ENCODE peak calls at places on chromosomes 2 and 18, in seven cellular contexts. D is GM12878, G is GM12891, W is HepG2, U is SK-N-SH, I is K562, R is H1. L is an unnamed sample.

GRCh38 chr18:23572012-23572411 is 14.3 kb downstream of the NPC1 start:
- DNase-seq in R (no peak), D (no peak), G (no peak), U (no peak), I (no peak), W (peak), L (no peak)

GRCh38 chr2:203648273-203648672 is 58.2 kb upstream of the CD28 start:
- DNase-seq in D (no peak), W (peak), R (no peak), I (no peak), G (no peak), U (no peak), L (no peak)

GRCh38 chr18:4276983-4277585 is 178.0 kb downstream of the DLGAP1 start:
- DNase-seq in R (no peak), U (no peak), W (no peak), I (no peak), D (no peak), G (no peak), L (no peak)

GRCh38 chr2:46315103-46315890 is 18.1 kb downstream of the EPAS1 start:
- DNase-seq in I (peak), G (no peak), R (no peak), D (no peak), W (peak), U (peak), L (no peak)

GRCh38 chr2:19250906-19251305 is 107.5 kb downstream of the OSR1 start:
- DNase-seq in R (no peak), U (no peak), G (no peak), I (no peak), W (no peak), D (no peak), L (no peak)

GRCh38 chr2:28363676-28364075 is 29.0 kb upstream of the FOSL2 start:
- DNase-seq in W (no peak), G (no peak), I (no peak), R (no peak), D (no peak), U (no peak), L (no peak)

GRCh38 chr18:9658111-9658641 is 43.8 kb upstream of the PPP4R1 start:
- DNase-seq in R (no peak), W (no peak), I (no peak), D (no peak), U (no peak), G (no peak), L (no peak)

GRCh38 chr2:212147921-212148513 is 390.6 kb downstream of the ERBB4 start:
- DNase-seq in W (peak), G (no peak), R (no peak), D (no peak), I (no peak), U (no peak), L (no peak)

GRCh38 chr2:113324684-113325160 is 46.0 kb upstream of the PAX8 start:
- DNase-seq in D (no peak), G (peak), W (no peak), U (peak), I (peak), R (peak), L (peak)

GRCh38 chr2:69054431-69054830 is 41.5 kb downstream of the ANTXR1 start:
- DNase-seq in U (no peak), I (no peak), W (no peak), R (no peak), D (peak), G (peak), L (no peak)

GRCh38 chr2:85811850-85812735 is 58.3 kb downstream of the ATOH8 start:
- DNase-seq in W (no peak), G (no peak), D (no peak), I (no peak), R (no peak), U (no peak), L (no peak)

GRCh38 chr2:3294066-3294465 is 83.6 kb downstream of the EIPR1 start:
- DNase-seq in W (peak), I (no peak), G (no peak), R (no peak), U (peak), D (no peak), L (no peak)

GRCh38 chr18:48376406-48376805 is 32.8 kb downstream of the ZBTB7C start:
- DNase-seq in I (no peak), G (no peak), W (no peak), R (no peak), D (no peak), U (peak), L (no peak)

GRCh38 chr2:181957668-181958067 is 28.0 kb upstream of the PPP1R1C start:
- DNase-seq in D (no peak), W (no peak), R (no peak), G (no peak), U (no peak), I (no peak), L (no peak)

DNA sequence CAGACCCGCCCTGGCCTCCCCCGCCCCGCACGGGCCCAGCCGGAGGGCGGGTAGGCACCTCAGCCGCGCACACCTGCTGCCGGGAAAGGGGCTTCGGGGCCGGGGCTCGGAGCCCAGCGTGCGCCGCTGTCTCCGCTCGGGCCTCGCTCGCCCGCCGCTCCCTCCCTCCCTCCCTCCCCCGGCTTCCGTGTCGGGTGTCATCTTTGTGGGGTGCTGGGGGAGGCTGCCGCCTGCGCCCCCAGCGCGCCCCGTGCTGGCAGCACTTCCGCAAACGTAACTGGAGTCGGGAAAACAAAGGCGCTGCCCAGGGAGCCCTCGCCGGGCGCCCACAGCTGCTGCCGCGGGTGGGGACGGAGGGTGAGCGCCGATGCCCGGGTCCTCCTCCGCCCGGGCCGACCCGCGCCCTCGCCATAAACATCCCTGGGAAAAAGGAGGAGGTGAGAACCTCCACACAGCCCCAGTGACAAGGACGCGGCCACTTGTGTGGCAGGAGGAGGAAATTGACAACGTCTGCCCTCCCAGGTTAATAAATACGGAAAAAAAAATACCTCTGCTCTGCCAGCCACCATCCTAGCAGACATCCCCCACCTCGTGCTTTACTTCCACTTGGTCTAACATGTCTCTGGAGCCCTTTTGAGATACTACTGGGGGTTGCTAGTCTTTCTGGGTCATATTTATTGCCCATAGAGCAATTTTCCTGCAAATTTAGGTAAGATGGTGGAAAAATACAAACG is 550 bp downstream of the MFSD6 start:
- DNase-seq in I (peak), W (no peak), D (no peak), G (peak), U (peak), R (no peak), L (peak)
- TF ChIP-seq TAF1 in I (peak), W (no peak), D (no peak), G (peak), U (no peak), R (no peak), L (peak)

DNA sequence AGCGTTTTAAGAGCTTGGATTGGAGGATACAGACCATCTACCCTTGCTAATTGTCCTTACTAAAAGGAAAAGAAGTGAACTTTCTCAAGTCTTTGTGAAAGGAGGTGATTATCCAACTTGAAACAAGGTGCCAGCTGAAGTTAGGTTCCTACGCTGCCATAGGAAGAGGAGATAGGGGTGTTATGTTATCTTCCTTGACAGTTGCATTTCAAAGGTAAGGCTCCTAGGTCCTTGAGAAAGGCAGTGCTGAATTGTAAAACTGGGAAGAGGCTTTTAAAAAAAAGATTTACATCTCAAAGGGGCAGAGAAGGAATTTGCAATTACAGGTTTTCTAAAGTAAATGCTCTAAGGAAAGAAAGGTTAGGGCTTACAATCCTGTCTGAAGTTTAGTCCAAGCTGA is 810.2 kb upstream of the LRATD1 start:
- DNase-seq in I (no peak), R (peak), G (no peak), D (no peak), W (no peak), U (no peak), L (no peak)
- TF ChIP-seq POLR2AphosphoS5 in I (no peak), R (peak), G (no peak), D (no peak), W (no peak), U (no peak), L (no peak)

GRCh38 chr2:128867327-128867726 is 548.7 kb upstream of the HS6ST1 start:
- DNase-seq in G (no peak), U (peak), D (no peak), I (no peak), R (no peak), W (no peak), L (no peak)
- TF ChIP-seq TAF1 in G (no peak), U (no peak), D (no peak), I (no peak), R (no peak), W (no peak), L (no peak)

DNA sequence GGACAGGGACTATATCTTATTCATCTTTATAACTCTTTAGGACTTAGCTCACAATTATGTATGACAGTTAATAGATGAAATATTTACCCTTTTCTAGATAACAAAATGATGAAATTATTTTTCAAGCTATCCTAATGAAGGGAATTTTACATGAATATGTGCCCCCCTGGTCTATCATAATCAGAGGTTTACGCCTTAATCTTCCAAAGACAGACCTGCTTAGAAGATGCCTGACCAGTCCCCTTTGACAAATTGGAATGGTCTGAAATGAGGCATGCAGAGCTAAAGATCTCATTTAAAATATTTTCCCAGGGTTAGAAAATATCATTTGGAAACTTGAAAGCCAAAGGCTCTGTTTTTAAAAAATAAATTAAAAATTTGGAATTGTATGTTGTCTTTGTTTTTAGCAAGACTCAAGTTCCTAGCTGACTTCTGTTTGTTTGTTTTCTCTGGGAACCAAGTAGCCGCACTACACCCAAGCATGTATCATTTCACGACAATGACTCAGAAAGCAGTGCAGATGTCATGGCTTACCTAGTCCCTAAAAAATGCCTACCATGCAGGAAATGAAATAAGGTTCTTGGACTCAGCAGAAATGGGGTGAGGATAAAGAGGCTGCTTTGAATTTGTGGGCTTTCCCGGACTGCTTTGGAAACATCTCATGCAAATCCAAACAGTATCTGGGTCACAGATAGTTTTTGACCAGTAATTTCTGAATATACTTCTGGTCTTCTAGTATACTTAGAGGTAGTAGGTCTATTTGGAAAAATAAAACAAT is 162.1 kb downstream of the ZEB2 start:
- DNase-seq in W (peak), U (no peak), G (no peak), R (no peak), D (peak), I (peak), L (peak)
- TF ChIP-seq POLR2AphosphoS5 in W (no peak), U (peak), G (no peak), R (no peak), D (peak), I (no peak), L (no peak)

DNA sequence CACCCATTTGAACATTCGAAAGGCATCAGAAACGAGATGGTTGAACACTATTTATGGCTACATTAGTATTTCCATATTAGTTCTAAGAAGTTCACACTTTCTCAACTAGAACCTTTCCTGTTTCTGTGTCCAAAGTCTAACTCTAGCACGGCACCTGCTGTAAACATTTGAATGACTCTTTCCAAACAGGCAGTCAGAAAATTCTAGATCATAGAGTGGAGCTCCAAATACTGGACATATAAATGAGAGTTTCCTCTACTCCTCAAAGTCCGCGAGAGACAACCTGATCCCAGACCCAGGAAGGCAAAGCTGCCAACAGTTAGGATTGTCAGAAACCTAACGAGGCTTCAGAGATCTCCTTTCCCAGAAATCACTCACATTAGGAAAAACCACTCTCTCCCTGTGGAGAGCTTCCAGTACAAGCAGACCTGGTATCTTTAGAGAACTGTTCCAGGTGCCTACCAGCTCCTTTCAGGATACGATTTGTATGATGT is 10.6 kb downstream of the RND3 start:
- DNase-seq in I (no peak), R (no peak), G (no peak), D (no peak), W (no peak), U (no peak), L (no peak)
- TF ChIP-seq TAF1 in I (no peak), R (no peak), G (no peak), D (no peak), W (no peak), U (no peak), L (no peak)

GRCh38 chr2:240184198-240184590 is 43.7 kb upstream of the OTOS start:
- DNase-seq in I (no peak), G (no peak), D (no peak), R (no peak), U (no peak), W (no peak), L (no peak)
- TF ChIP-seq POLR2AphosphoS5 in I (no peak), G (no peak), D (no peak), R (no peak), U (no peak), W (no peak), L (no peak)

GRCh38 chr2:174844295-174844708 is 80.0 kb upstream of the CHRNA1 start:
- DNase-seq in I (no peak), D (no peak), R (no peak), G (no peak), U (no peak), W (no peak), L (no peak)
- TF ChIP-seq TAF1 in I (no peak), D (no peak), R (no peak), G (no peak), U (no peak), W (no peak), L (no peak)

L was measured in GM12892.